ENCODE peak calls at places on chromosome 10, in seven cellular contexts. M, T, Y, W, H, F and L are unnamed samples.

GRCh38 chr10:133142523-133143199 is 17.4 kb upstream of the KNDC1 start:
- DNase-seq in M (no peak), T (no peak), Y (no peak), W (no peak), H (no peak), F (no peak), L (no peak)

GRCh38 chr10:15112657-15113056 is 15.5 kb downstream of the RPP38 start:
- DNase-seq in M (no peak), T (no peak), Y (no peak), W (no peak), H (no peak), F (no peak), L (no peak)

GRCh38 chr10:101007099-101007711 is 7.6 kb downstream of the LZTS2 start:
- DNase-seq in M (no peak), T (no peak), Y (no peak), W (no peak), H (no peak), F (no peak), L (no peak)

GRCh38 chr10:118405933-118406332 is 63.8 kb upstream of the FAM204A start:
- DNase-seq in M (no peak), T (no peak), Y (no peak), W (no peak), H (no peak), F (no peak), L (no peak)

GRCh38 chr10:124211921-124212320 is 118.5 kb upstream of the CHST15 start:
- DNase-seq in M (no peak), T (no peak), Y (no peak), W (no peak), H (no peak), F (no peak), L (no peak)

GRCh38 chr10:127374074-127374680 is 174.9 kb upstream of the NPS start:
- DNase-seq in M (no peak), T (no peak), Y (no peak), W (peak), H (no peak), F (no peak), L (no peak)

GRCh38 chr10:13087986-13088618 is 11.9 kb upstream of the OPTN start:
- DNase-seq in M (peak), T (no peak), Y (no peak), W (no peak), H (no peak), F (no peak), L (no peak)

GRCh38 chr10:95421782-95422181 is 131.0 kb upstream of the PDLIM1 start:
- DNase-seq in M (no peak), T (no peak), Y (no peak), W (no peak), H (no peak), F (no peak), L (no peak)

GRCh38 chr10:91689731-91690168 is 56.9 kb upstream of the PPP1R3C start:
- DNase-seq in M (no peak), T (no peak), Y (no peak), W (no peak), H (no peak), F (no peak), L (no peak)

GRCh38 chr10:123146013-123146891 is 1.7 kb upstream of the HMX2 start:
- DNase-seq in M (no peak), T (peak), Y (no peak), W (no peak), H (no peak), F (no peak), L (no peak)

GRCh38 chr10:29084908-29085307 is 204.0 kb upstream of the LYZL1 start:
- DNase-seq in M (no peak), T (no peak), Y (no peak), W (no peak), H (no peak), F (no peak), L (no peak)

GRCh38 chr10:6061056-6061455 is 1.1 kb downstream of the IL2RA start:
- DNase-seq in M (no peak), T (no peak), Y (no peak), W (no peak), H (no peak), F (no peak), L (no peak)

GRCh38 chr10:1403508-1404230 is 333.7 kb downstream of the ADARB2 start:
- DNase-seq in M (no peak), T (no peak), Y (peak), W (peak), H (no peak), F (no peak), L (no peak)

GRCh38 chr10:11088709-11089108 is 71.0 kb downstream of the CELF2 start:
- DNase-seq in M (no peak), T (no peak), Y (no peak), W (no peak), H (no peak), F (no peak), L (no peak)
- TF ChIP-seq JUND in M (no peak), T (no peak), Y (no peak), W (no peak), H (no peak), F (no peak), L (no peak)

DNA sequence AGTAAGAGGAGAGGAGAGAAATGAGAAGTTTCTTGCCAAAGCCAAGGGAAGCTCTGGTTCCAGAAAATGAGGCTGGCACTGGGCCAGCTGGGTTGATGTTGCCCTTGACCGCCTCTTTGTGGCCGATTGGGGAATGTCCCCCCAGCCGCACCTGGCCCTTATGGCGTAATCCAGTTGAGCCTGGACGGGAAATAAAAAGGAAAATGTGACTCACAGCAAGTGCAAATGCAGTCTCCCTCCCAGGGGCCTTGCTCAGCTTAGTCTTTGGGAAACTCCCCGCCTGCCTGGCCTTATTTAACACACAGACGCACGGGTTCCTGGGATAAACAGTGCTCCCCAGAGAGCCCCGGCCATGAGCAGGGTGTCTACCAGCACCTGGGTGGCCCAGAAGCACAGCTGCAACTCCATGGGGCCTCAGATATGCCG is 174.8 kb downstream of the KIAA1217 start:
- DNase-seq in M (peak), T (peak), Y (peak), W (peak), H (peak), F (peak), L (no peak)
- TF ChIP-seq JUND in M (peak), T (peak), Y (peak), W (peak), H (no peak), F (peak), L (no peak)

DNA sequence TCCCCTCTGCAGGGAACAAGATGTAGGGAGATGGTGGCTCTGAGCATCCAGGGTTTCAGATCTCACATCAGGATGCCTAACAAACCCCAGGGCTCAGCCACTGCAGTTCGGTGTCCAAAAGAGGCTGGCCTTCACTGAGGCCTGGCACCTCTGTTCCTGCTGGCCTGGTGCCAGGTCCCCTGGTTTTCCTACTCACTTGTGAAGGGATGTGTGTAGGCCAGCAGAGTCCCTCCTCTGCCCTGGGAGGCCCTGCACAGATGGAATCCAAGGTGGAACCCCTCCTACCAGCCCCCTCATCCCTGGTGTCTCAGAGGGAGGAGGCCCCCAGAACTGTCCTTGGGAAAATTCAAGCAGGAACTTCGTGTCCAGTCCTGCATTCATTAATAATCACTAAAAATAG is 260.6 kb downstream of the CCSER2 start:
- DNase-seq in M (no peak), T (peak), Y (peak), W (no peak), H (no peak), F (no peak), L (no peak)
- TF ChIP-seq JUND in M (no peak), T (no peak), Y (no peak), W (no peak), H (no peak), F (no peak), L (no peak)

GRCh38 chr10:73840403-73841301 is 29.3 kb upstream of the NDST2 start:
- DNase-seq in M (no peak), T (no peak), Y (no peak), W (no peak), H (peak), F (no peak), L (no peak)
- TF ChIP-seq JUND in M (no peak), T (no peak), Y (no peak), W (no peak), H (no peak), F (no peak), L (no peak)

GRCh38 chr10:96740141-96740540 is 19.8 kb upstream of the PIK3AP1 start:
- DNase-seq in M (no peak), T (no peak), Y (no peak), W (no peak), H (no peak), F (no peak), L (no peak)

GRCh38 chr10:96743988-96744585 is 23.8 kb upstream of the PIK3AP1 start:
- DNase-seq in M (no peak), T (peak), Y (no peak), W (no peak), H (peak), F (no peak), L (no peak)

GRCh38 chr10:96746503-96746902 is 26.2 kb upstream of the PIK3AP1 start:
- DNase-seq in M (no peak), T (no peak), Y (no peak), W (no peak), H (no peak), F (no peak), L (no peak)

GRCh38 chr10:96745950-96746349 is 25.6 kb upstream of the PIK3AP1 start:
- DNase-seq in M (no peak), T (no peak), Y (no peak), W (no peak), H (no peak), F (no peak), L (no peak)

GRCh38 chr10:96740579-96741281 is 20.4 kb upstream of the PIK3AP1 start:
- DNase-seq in M (no peak), T (no peak), Y (no peak), W (no peak), H (no peak), F (no peak), L (no peak)
- TF ChIP-seq JUND in M (no peak), T (no peak), Y (no peak), W (no peak), H (no peak), F (no peak), L (no peak)

GRCh38 chr10:27794157-27794556 is 48.5 kb upstream of the MKX start:
- DNase-seq in M (no peak), T (no peak), Y (no peak), W (no peak), H (no peak), F (no peak), L (no peak)
- TF ChIP-seq JUND in M (no peak), T (no peak), Y (no peak), W (no peak), H (no peak), F (no peak), L (no peak)

DNA sequence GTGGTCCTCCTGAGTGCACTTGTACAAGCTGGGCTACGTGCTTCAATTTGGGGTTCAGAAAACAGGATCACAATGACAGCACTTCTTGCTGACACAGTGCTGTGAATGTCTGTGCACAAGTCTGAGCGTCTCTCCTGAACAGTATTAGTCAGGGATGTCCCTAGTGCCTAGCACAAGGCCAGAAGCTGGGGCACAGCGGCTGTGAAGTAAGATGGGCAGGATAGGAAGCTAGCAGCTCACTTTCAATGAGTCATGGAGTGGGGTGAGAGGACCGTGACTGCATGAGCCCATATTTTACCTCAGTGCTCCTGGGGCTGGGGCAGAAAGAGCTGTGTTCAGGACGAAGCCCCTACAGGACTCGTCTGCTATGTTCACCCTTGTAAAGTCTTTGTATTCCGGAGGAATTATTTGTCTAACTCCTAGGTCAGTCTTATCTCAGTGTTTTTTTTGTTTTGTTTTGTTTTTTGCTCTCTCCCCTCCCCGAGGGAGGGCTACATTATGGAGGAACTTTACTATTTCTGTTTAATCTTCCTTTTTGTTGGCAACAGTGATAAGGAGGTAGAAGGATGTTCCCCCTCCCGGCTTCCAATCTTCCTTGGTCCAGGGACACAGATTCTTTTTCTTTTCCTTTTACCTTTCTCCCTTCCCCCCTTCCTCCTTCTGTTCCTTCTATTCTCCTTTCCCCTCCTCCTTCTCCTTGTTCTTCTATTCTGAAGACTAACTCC is 2.8 kb upstream of the LRMDA start:
- DNase-seq in M (no peak), T (no peak), Y (no peak), W (no peak), H (no peak), F (peak), L (no peak)
- TF ChIP-seq JUND in M (no peak), T (no peak), Y (no peak), W (no peak), H (no peak), F (no peak), L (no peak)

GRCh38 chr10:112622786-112623185 is 175.8 kb downstream of the VTI1A start:
- DNase-seq in M (no peak), T (no peak), Y (no peak), W (no peak), H (no peak), F (no peak), L (no peak)
- TF ChIP-seq JUND in M (no peak), T (no peak), Y (no peak), W (no peak), H (no peak), F (no peak), L (no peak)

DNA sequence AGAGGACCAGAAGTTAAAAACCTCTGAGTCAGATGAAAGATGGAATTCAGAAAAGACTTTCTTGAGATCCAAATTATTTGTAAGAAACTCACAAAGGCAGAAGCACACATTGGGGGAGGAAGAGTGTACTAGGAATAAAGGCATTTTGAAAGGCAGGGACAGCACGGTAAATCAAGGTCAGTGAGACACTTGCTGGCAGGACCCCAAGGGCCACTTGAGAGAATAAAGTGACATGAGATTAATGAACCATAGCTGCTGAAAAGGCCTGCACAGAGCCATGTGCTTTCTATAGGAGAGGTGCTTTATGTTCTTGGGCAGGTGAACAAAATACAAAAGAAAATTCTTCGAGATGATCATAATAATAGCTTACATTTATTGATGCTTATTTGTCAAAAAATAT is 929.9 kb upstream of the MBL2 start:
- DNase-seq in M (no peak), T (no peak), Y (no peak), W (no peak), H (no peak), F (no peak), L (no peak)
- TF ChIP-seq JUND in M (no peak), T (no peak), Y (no peak), W (no peak), H (no peak), F (no peak), L (no peak)

GRCh38 chr10:103284170-103284569 is 7.2 kb downstream of the INA start:
- DNase-seq in M (no peak), T (no peak), Y (no peak), W (no peak), H (no peak), F (no peak), L (no peak)
- TF ChIP-seq JUND in M (no peak), T (no peak), Y (no peak), W (no peak), H (no peak), F (no peak), L (no peak)